ENCODE peak calls at places on chromosomes 13 and 19, in four cellular contexts. Q is HCT116; G is upper lobe of right lung; F is activated CD8-positive, alpha-beta memory T cell treated with anti-CD3 and anti-CD28 coated beads, Interleukin-2, amount 10 ng/mL, durations not matched to agents 7 days and 5 days. A is an unnamed sample.

GRCh38 chr13:20136781-20137703 is 23.8 kb downstream of the GJA3 start:
- ATAC-seq in Q (peak), F (peak), G (peak), A (peak)

GRCh38 chr13:75566658-75567057 is 17.1 kb downstream of the UCHL3 start:
- ATAC-seq in Q (no peak), F (no peak), G (no peak), A (no peak)

GRCh38 chr19:39064405-39064804 is 19.8 kb upstream of the ACP7 start:
- ATAC-seq in F (no peak), Q (peak), G (no peak), A (no peak)

GRCh38 chr13:99857738-99858137 is 113.8 kb downstream of the ZIC5 start:
- ATAC-seq in G (no peak), Q (no peak), F (no peak), A (no peak)

GRCh38 chr19:51246153-51246552 is 4.7 kb upstream of the SIGLECL1 start:
- ATAC-seq in Q (no peak), G (peak), F (peak), A (no peak)

GRCh38 chr19:6074709-6075403 is 35.4 kb downstream of the RFX2 start:
- ATAC-seq in G (peak), F (no peak), Q (no peak), A (no peak)

GRCh38 chr19:29745253-29745652 is 30.2 kb upstream of the C19orf12 start:
- ATAC-seq in G (peak), F (no peak), Q (peak), A (no peak)

GRCh38 chr19:7729211-7729610 is 2.7 kb downstream of the CLEC4G start:
- ATAC-seq in F (no peak), Q (no peak), G (no peak), A (no peak)

GRCh38 chr13:80224468-80224867 is 116.5 kb downstream of the SPRY2 start:
- ATAC-seq in F (no peak), Q (no peak), G (no peak), A (no peak)

GRCh38 chr19:2223959-2224358 is 12.2 kb downstream of the PLEKHJ1 start:
- ATAC-seq in F (peak), G (no peak), Q (no peak), A (peak)

GRCh38 chr13:46523972-46524737 is 28.8 kb upstream of the LRCH1 start:
- ATAC-seq in F (no peak), Q (no peak), G (peak), A (no peak)

GRCh38 chr13:113412440-113412839 is 40.8 kb downstream of the ADPRHL1 start:
- ATAC-seq in G (no peak), F (no peak), Q (no peak), A (no peak)

GRCh38 chr19:58243351-58243750 is 14.6 kb downstream of the ZNF544 start:
- ATAC-seq in Q (no peak), F (no peak), G (no peak), A (no peak)

GRCh38 chr13:27954406-27954851 is 14.7 kb downstream of the CDX2 start:
- ATAC-seq in Q (peak), F (peak), G (peak), A (peak)

GRCh38 chr13:42056146-42056545 is 7.7 kb downstream of the DGKH start:
- ATAC-seq in Q (no peak), F (no peak), G (no peak), A (no peak)

GRCh38 chr19:6500837-6501739 is 1.0 kb downstream of the TUBB4A start:
- ATAC-seq in G (no peak), F (no peak), Q (no peak), A (no peak)

GRCh38 chr13:46603165-46603603 is 50.2 kb downstream of the LRCH1 start:
- ATAC-seq in Q (peak), F (no peak), G (no peak), A (no peak)

GRCh38 chr13:113051641-113052040 is 54.0 kb upstream of the F7 start:
- ATAC-seq in G (no peak), Q (no peak), F (no peak), A (no peak)

GRCh38 chr13:43132228-43132627 is 108.8 kb downstream of the DNAJC15 start:
- ATAC-seq in F (no peak), G (peak), Q (peak), A (peak)

GRCh38 chr13:110274687-110275086 is 32.3 kb downstream of the COL4A1 start:
- ATAC-seq in G (no peak), Q (peak), F (no peak), A (no peak)

GRCh38 chr19:10766681-10767201 is 48.9 kb downstream of the DNM2 start:
- ATAC-seq in Q (no peak), F (no peak), G (peak), A (no peak)

GRCh38 chr13:43257765-43258164 is 234.4 kb downstream of the DNAJC15 start:
- ATAC-seq in F (no peak), G (no peak), Q (no peak), A (no peak)

GRCh38 chr19:28159065-28159464 is 1053.9 kb downstream of the UQCRFS1 start:
- ATAC-seq in G (no peak), Q (no peak), F (no peak), A (no peak)

GRCh38 chr19:6543866-6544347 is 13.1 kb downstream of the TNFSF9 start:
- ATAC-seq in F (no peak), G (no peak), Q (no peak), A (peak)

GRCh38 chr13:23159205-23159586 is 21.6 kb upstream of the SGCG start:
- ATAC-seq in Q (no peak), G (peak), F (no peak), A (no peak)

GRCh38 chr13:40794414-40795368 is 5.3 kb downstream of the SLC25A15 start:
- ATAC-seq in F (no peak), Q (no peak), G (no peak), A (no peak)

GRCh38 chr13:48252176-48252575 is 19.2 kb downstream of the ITM2B start:
- ATAC-seq in Q (no peak), G (no peak), F (no peak), A (no peak)

GRCh38 chr19:18558202-18558555 is 509 bp downstream of the KXD1 start:
- ATAC-seq in F (no peak), G (no peak), Q (no peak), A (peak)

GRCh38 chr13:45206340-45206739 is 5.5 kb upstream of the KCTD4 start:
- ATAC-seq in F (no peak), G (no peak), Q (peak), A (peak)

GRCh38 chr19:49430678-49431329 is 5.6 kb downstream of the GFY start:
- ATAC-seq in Q (peak), G (peak), F (no peak), A (peak)

GRCh38 chr19:47228168-47228936 is 2.6 kb downstream of the BBC3 start:
- ATAC-seq in G (peak), Q (peak), F (peak), A (peak)

GRCh38 chr13:70249332-70250064 is 141.2 kb upstream of the KLHL1 start:
- ATAC-seq in G (no peak), Q (peak), F (no peak), A (no peak)

GRCh38 chr19:18499055-18499775 is 22.7 kb downstream of the ELL start:
- ATAC-seq in Q (no peak), F (no peak), G (peak), A (peak)

GRCh38 chr13:59960683-59961082 is 203.0 kb downstream of the DIAPH3 start:
- ATAC-seq in G (no peak), Q (no peak), F (no peak), A (no peak)